ENCODE peak calls at places on chromosomes 6 and 20, in four cellular contexts. Y is endothelial cell of umbilical vein, U is IMR-90, H is mammary epithelial cell. K is an unnamed sample.

GRCh38 chr20:45407067-45407745 is 883 bp upstream of the DBNDD2 start:
- DNase-seq in Y (peak), U (no peak), H (peak), K (no peak)

GRCh38 chr20:53578492-53579222 is 15.0 kb downstream of the ZNF217 start:
- DNase-seq in Y (peak), U (peak), H (peak), K (peak)

GRCh38 chr20:3123542-3123941 is 36.1 kb downstream of the FASTKD5 start:
- DNase-seq in Y (no peak), U (no peak), H (no peak), K (peak)

GRCh38 chr6:39137235-39137634 is 22.2 kb upstream of the SAYSD1 start:
- DNase-seq in Y (peak), U (peak), H (peak), K (peak)

GRCh38 chr20:37994512-37994911 is 38.7 kb downstream of the TTI1 start:
- DNase-seq in Y (no peak), U (peak), H (peak), K (peak)

GRCh38 chr20:46176744-46177378 is 58.7 kb downstream of the CD40 start:
- DNase-seq in Y (no peak), U (no peak), H (no peak), K (no peak)

GRCh38 chr6:127118505-127119360 is at the start of gene RSPO3:
- DNase-seq in Y (peak), U (peak), H (peak), K (peak)

GRCh38 chr20:47971321-47971781 is 186.1 kb upstream of the SULF2 start:
- DNase-seq in Y (no peak), U (no peak), H (no peak), K (no peak)

GRCh38 chr6:137497722-137498463 is 3.7 kb upstream of the OLIG3 start:
- DNase-seq in Y (no peak), U (no peak), H (no peak), K (no peak)

GRCh38 chr6:55902796-55903195 is 27.4 kb upstream of the BMP5 start:
- DNase-seq in Y (peak), U (peak), H (no peak), K (peak)

GRCh38 chr6:30819287-30819917 is 64.9 kb upstream of the DDR1 start:
- DNase-seq in Y (peak), U (peak), H (peak), K (peak)

GRCh38 chr6:107019047-107019446 is 9.0 kb upstream of the MTRES1 start:
- DNase-seq in Y (no peak), U (no peak), H (no peak), K (no peak)

GRCh38 chr6:107021786-107022185 is 6.2 kb upstream of the MTRES1 start:
- DNase-seq in Y (peak), U (no peak), H (peak), K (no peak)

DNA sequence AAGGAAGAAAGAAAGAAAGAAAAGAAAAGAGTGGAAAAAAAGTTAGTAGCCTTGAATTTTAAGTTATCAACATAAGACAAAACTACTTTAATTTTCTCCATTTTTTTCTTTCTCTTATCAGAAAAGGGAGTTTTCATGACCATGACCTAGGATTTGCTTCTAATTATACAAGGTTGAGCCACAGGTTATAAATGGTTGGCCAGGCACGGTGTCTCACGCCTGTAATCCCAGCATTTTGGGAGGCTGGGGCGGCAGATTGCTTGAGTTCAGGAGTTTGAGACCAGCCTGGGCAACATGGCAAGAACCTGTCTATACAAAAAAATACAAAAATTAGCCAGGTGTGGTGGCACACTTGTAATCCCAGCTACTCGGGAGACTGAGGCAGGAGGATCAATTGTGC is 7.8 kb upstream of the MTRES1 start:
- DNase-seq in Y (no peak), U (no peak), H (no peak), K (no peak)
- TF ChIP-seq CTCF in Y (no peak), U (no peak), H (no peak), K (no peak)

DNA sequence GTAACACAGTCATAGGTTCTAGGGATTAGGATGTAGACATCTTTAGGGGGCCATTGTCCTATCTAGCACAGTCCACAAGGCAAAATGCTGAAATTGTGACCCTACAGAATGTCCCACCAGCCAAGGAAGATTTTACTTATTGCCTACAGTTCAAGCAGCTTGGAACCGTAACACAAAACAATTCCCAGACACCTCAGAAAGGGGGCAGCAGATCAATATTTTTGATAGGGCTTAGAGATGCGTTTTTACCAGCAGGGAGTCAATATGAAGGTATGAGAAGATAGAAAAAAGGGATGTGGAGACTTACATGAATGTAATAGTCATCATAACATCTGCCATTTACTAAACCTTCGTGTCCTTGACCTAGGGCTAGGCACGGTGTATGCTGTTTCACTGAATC is 81.0 kb downstream of the TMEM170B start:
- DNase-seq in Y (peak), U (peak), H (no peak), K (peak)
- TF ChIP-seq CTCF in Y (peak), U (peak), H (peak), K (peak)

GRCh38 chr6:80314531-80314930 is 208.1 kb downstream of the BCKDHB start:
- DNase-seq in Y (no peak), U (no peak), H (no peak), K (no peak)

GRCh38 chr6:80319286-80319685 is 212.8 kb downstream of the BCKDHB start:
- DNase-seq in Y (no peak), U (no peak), H (peak), K (peak)

GRCh38 chr6:80321011-80321410 is 214.5 kb downstream of the BCKDHB start:
- DNase-seq in Y (no peak), U (no peak), H (no peak), K (no peak)

GRCh38 chr6:80316655-80317332 is 210.3 kb downstream of the BCKDHB start:
- DNase-seq in Y (peak), U (no peak), H (no peak), K (no peak)
- TF ChIP-seq CTCF in Y (no peak), U (peak), H (no peak), K (no peak)

GRCh38 chr6:17038316-17038715 is 63.5 kb upstream of the STMND1 start:
- DNase-seq in Y (no peak), U (peak), H (no peak), K (no peak)

GRCh38 chr6:17039266-17039665 is 62.6 kb upstream of the STMND1 start:
- DNase-seq in Y (no peak), U (no peak), H (no peak), K (no peak)

GRCh38 chr6:17045581-17046322 is 56.1 kb upstream of the STMND1 start:
- DNase-seq in Y (peak), U (peak), H (no peak), K (no peak)

GRCh38 chr6:17042422-17043147 is 59.3 kb upstream of the STMND1 start:
- DNase-seq in Y (peak), U (peak), H (peak), K (peak)

DNA sequence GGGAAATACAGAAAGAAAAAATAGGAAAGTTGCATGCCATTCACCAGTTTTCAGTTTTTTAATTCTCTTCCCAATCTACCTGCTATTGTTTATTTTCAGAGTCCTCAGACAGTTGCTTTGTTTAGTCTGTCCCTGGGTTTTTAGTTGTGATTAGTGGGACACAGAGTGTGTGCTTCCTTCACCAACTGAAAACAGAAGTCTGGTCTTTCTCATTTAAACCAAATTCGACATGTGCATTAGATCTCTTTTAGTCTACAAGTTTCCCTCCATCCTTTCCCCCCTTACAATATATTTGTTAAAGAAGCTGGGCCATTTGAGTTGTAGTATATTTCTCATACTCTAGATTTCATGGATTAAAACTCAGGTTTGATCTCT is 58.7 kb upstream of the STMND1 start:
- DNase-seq in Y (no peak), U (no peak), H (no peak), K (no peak)
- TF ChIP-seq CTCF in Y (no peak), U (no peak), H (no peak), K (no peak)

GRCh38 chr6:11379805-11380204 is 147.3 kb upstream of the NEDD9 start:
- DNase-seq in Y (no peak), U (no peak), H (no peak), K (no peak)
- TF ChIP-seq CTCF in Y (no peak), U (no peak), H (no peak), K (no peak)

GRCh38 chr6:149319413-149319812 is 1.9 kb downstream of the TAB2 start:
- DNase-seq in Y (peak), U (no peak), H (peak), K (no peak)

GRCh38 chr6:149318581-149319286 is 1.2 kb downstream of the TAB2 start:
- DNase-seq in Y (peak), U (no peak), H (peak), K (peak)

GRCh38 chr6:149317656-149318571 is at the start of gene TAB2:
- DNase-seq in Y (peak), U (no peak), H (no peak), K (peak)

GRCh38 chr6:149316108-149316727 is 1.3 kb upstream of the TAB2 start:
- DNase-seq in Y (no peak), U (no peak), H (no peak), K (no peak)

GRCh38 chr6:149316740-149317655 is 514 bp upstream of the TAB2 start:
- DNase-seq in Y (peak), U (peak), H (peak), K (peak)
- TF ChIP-seq CTCF in Y (no peak), U (no peak), H (no peak), K (no peak)

GRCh38 chr6:5025911-5026819 is 22.3 kb upstream of the RPP40 start:
- DNase-seq in Y (peak), U (peak), H (no peak), K (no peak)
- TF ChIP-seq CTCF in Y (no peak), U (no peak), H (no peak), K (no peak)

GRCh38 chr6:79737172-79737571 is 106.0 kb downstream of the SH3BGRL2 start:
- DNase-seq in Y (peak), U (peak), H (no peak), K (no peak)
- TF ChIP-seq CTCF in Y (no peak), U (no peak), H (no peak), K (no peak)

GRCh38 chr6:170584181-170584953 is at the start of gene PDCD2:
- DNase-seq in Y (peak), U (peak), H (peak), K (peak)

GRCh38 chr6:170578909-170579308 is 5.5 kb downstream of the PDCD2 start:
- DNase-seq in Y (no peak), U (no peak), H (no peak), K (no peak)

GRCh38 chr6:170584954-170585498 is 589 bp upstream of the PDCD2 start:
- DNase-seq in Y (peak), U (no peak), H (no peak), K (no peak)

DNA sequence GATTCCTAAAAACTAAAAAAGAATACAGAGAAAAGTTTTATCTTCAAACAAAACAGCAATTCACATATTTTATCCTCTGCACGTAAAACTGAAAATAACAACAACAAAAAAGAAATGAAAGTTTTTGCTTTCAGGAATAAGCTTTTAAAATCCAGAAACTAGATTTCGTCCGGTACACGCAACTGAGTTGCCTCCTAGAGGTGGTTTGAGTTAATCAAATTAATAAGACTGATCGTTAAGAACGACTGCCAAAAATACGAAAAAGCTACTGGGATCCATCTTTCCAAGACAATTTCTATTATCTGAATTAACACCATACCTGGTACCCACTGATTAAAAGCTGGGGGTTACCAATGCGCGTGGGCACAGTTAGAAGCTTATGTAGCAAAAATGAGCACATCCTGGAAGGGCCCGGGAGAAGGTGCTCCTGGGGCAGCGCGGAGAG is 679 bp downstream of the PDCD2 start:
- DNase-seq in Y (no peak), U (peak), H (no peak), K (no peak)
- TF ChIP-seq CTCF in Y (peak), U (peak), H (no peak), K (no peak)

GRCh38 chr6:82348130-82348529 is 15.5 kb upstream of the TPBG start:
- DNase-seq in Y (no peak), U (no peak), H (no peak), K (no peak)
- TF ChIP-seq CTCF in Y (no peak), U (no peak), H (no peak), K (no peak)